ENCODE peak calls at places on chromosome 9, in ten cellular contexts. P is lung, V is nephron progenitor cell, D is H9, A is upper lobe of right lung, N is RWPE1, T is mucosa of descending colon, C is upper lobe of left lung, G is fibroblast of mammary gland, M is osteocyte. L is an unnamed sample.

GRCh38 chr9:90914868-90915483 is 113.4 kb downstream of the SYK start:
- DNase-seq in G (peak; percentile 75), C (no peak), A (peak; percentile 83), P (peak; percentile 74), T (peak; percentile 74), M (no peak), N (peak; percentile 96), D (peak; percentile 89), V (peak; percentile 81), L (peak; percentile 62)

GRCh38 chr9:135010363-135010860 is 77.1 kb upstream of the OLFM1 start:
- DNase-seq in D (no peak), P (no peak), G (no peak), V (no peak), C (no peak), A (peak; percentile 66), N (no peak), T (no peak), M (no peak), L (no peak)

GRCh38 chr9:76314321-76314720 is 79.9 kb downstream of the RFK start:
- DNase-seq in M (no peak), T (no peak), D (no peak), N (no peak), C (no peak), P (no peak), A (no peak), G (no peak), V (no peak), L (no peak)

GRCh38 chr9:127680226-127680625 is 26.6 kb upstream of the CFAP157 start:
- DNase-seq in G (no peak), C (no peak), M (no peak), P (no peak), A (no peak), D (no peak), V (no peak), T (no peak), N (no peak), L (no peak)

GRCh38 chr9:125649315-125649714 is 57.7 kb downstream of the MAPKAP1 start:
- DNase-seq in T (no peak), G (peak; percentile 88), A (no peak), M (no peak), V (no peak), C (no peak), P (no peak), D (no peak), N (peak; percentile 96), L (no peak)

GRCh38 chr9:8382266-8382665 is 582.7 kb upstream of the DMAC1 start:
- DNase-seq in V (no peak), D (no peak), T (no peak), G (no peak), A (no peak), M (no peak), N (no peak), P (no peak), C (no peak), L (no peak)

GRCh38 chr9:93721417-93721965 is 145.1 kb downstream of the PHF2 start:
- DNase-seq in A (peak; percentile 52), P (no peak), D (no peak), T (no peak), V (no peak), G (no peak), N (no peak), C (peak; percentile 44), M (no peak), L (no peak)

GRCh38 chr9:88258012-88258411 is 119.7 kb upstream of the SPATA31C2 start:
- DNase-seq in M (no peak), D (no peak), G (peak; percentile 72), N (no peak), C (no peak), V (peak; percentile 45), P (no peak), A (no peak), T (no peak), L (no peak)

GRCh38 chr9:83560169-83560826 is 22.1 kb upstream of the FRMD3 start:
- DNase-seq in M (no peak), P (no peak), A (no peak), G (no peak), D (no peak), C (no peak), N (no peak), T (no peak), V (no peak), L (no peak)

GRCh38 chr9:137982132-137982666 is 104.6 kb downstream of the CACNA1B start:
- DNase-seq in M (no peak), N (peak; percentile 44), P (no peak), C (no peak), V (no peak), G (peak; percentile 8), A (no peak), D (no peak), T (no peak), L (no peak)

GRCh38 chr9:36037580-36038169 is 962 bp downstream of the RECK start:
- DNase-seq in N (peak; percentile 27), G (no peak), D (no peak), A (no peak), V (no peak), C (no peak), M (no peak), P (no peak), T (no peak), L (no peak)

GRCh38 chr9:100020121-100020780 is 78.5 kb downstream of the ERP44 start:
- DNase-seq in T (no peak), G (peak; percentile 47), M (no peak), V (no peak), C (no peak), A (no peak), N (no peak), P (no peak), D (no peak), L (no peak)

GRCh38 chr9:113993838-113994540 is 84.1 kb downstream of the AMBP start:
- DNase-seq in T (peak; percentile 60), C (no peak), M (no peak), N (peak; percentile 66), V (no peak), P (peak; percentile 86), D (no peak), G (peak; percentile 76), A (peak; percentile 89), L (no peak)

GRCh38 chr9:27426717-27427645 is 97.1 kb upstream of the IFNK start:
- DNase-seq in D (peak; percentile 53), G (peak; percentile 59), M (no peak), V (no peak), P (no peak), T (no peak), C (no peak), A (no peak), N (peak; percentile 89), L (no peak)

DNA sequence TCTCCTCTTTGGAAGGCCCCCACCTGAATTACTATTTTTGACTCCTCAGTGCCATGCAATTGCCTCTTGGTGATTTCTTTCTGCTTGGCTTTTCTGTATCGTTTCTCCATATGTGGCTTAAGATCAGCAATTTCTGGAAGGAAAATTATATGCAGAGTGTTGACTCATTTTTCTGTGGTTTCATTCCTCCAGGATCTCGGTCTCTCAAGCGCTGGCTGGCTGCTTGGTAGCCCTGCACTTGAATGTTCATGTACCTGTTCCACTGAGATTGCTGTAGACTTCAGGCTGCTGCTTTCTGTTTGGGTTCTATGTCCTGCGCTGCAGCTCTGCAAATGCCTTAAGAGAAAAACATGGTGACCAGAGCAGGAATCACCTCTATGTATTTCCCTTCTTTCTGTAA is 77.6 kb downstream of the INIP start:
- DNase-seq in N (no peak), C (no peak), M (no peak), D (no peak), V (no peak), G (no peak), T (no peak), A (no peak), P (no peak), L (no peak)
- TF ChIP-seq CTCF in N (no peak), C (no peak), M (no peak), D (no peak), V (no peak), G (no peak), T (no peak), A (no peak), P (no peak), L (no peak)

DNA sequence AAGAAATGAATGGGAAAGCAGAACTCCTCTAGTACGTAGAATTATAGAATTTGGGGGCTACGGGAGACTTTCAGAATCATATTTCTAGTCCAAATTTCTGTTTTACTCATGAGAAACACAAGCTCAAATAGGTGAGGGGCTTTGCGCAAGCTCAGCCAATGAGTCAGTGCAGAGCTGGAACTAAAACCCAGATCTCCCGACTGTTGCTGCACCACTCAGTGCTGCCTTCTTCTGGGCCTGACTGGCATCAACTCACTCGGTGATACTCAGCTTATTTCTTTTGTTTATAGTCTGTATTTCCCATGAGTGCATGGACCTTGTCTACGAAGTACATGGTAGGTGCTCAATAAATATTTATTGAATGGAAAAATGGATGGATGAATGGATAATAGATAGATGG is 280.2 kb downstream of the CDK5RAP2 start:
- DNase-seq in D (peak; percentile 52), A (no peak), G (peak; percentile 18), N (no peak), V (no peak), M (no peak), T (no peak), P (peak; percentile 13), C (no peak), L (no peak)
- TF ChIP-seq CTCF in D (peak; percentile 61), A (no peak), G (peak; percentile 9), N (no peak), V (peak; percentile 7), M (no peak), T (no peak), P (no peak), C (no peak), L (no peak)

DNA sequence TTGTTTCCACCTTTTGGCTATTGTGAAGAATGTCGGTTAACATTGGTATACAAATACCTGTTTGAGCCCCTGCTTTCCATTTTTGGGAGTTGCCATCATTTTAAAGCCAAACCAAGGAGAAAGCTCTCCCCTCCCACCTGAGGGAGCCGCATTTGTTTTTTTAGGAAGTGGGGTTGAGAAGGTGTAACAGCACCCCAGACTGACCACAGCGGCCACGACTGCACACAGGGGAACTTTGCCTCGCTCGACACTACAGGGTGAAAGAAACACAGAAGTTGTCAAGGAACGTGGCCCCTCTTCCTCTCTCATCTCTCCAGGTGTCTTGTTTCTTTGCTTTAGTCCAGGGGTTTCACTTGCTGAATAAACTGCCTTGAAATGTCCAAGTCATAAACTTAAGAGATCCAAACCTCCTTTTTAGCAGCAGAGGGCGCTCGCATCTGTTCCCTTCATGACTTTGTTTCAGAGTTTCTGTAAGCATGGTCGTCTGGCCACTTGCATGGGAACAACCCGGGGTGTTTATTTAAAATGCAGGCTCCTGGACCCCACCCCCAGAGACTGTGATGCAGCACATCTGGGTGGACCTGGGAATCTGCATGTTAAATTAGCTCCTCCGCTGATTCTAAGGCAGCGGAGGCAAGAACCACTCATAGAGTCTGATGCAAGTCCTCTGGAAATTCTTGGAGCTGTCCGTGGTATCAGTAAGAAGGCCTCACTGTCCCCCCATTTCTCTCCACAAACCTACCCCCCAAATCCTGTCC is 2.1 kb upstream of the TTLL11 start:
- DNase-seq in A (no peak), D (peak; percentile 65), V (peak; percentile 58), P (peak; percentile 41), M (no peak), T (no peak), G (peak; percentile 68), C (no peak), N (peak; percentile 42), L (peak; percentile 34)
- TF ChIP-seq CTCF in A (peak; percentile 70), D (peak; percentile 86), V (peak; percentile 64), P (peak; percentile 42), M (peak; percentile 71), T (peak; percentile 40), G (peak; percentile 81), C (peak; percentile 50), N (peak; percentile 84), L (peak; percentile 77)

DNA sequence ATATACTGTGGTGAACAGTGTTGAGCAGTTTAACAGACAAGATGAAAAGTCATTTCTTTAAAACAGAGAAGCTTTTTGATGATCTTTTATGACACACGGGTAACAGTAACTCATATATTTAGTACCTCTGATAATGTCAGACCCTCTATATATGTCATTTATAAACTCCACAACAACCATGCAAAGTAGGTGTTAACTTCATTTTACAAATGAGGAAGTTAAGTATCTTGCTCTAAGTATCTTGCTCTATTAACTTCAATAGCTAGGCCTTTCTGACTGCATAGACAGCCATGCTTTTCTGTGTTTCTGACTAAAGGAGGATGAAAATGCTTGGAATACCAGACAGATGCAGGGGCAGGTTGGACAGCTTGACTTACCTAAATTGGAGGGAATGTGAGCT is 1.8 kb downstream of the NUDT2 start:
- DNase-seq in T (no peak), D (no peak), G (no peak), M (no peak), C (no peak), N (no peak), A (no peak), V (no peak), P (no peak), L (no peak)
- TF ChIP-seq CTCF in T (no peak), D (no peak), G (no peak), M (no peak), C (no peak), N (no peak), A (no peak), V (no peak), P (no peak), L (no peak)